ENCODE peak calls at places on chromosomes 12 and 14, in five cellular contexts. One of them, this sample, is unnamed. For H3K9me3, the result is how much of the 10 kb centered on the place peaks cover.

GRCh38 chr14:69763761-69764510 is 3.0 kb upstream of the SRSF5 start:
- DNase-seq in stomach: no peak
- DNase-seq in GM12878: no peak
- DNase-seq in CD4-positive, alpha-beta T cell: no peak
- DNase-seq in colonic mucosa: no peak
- DNase-seq in this sample: no peak

GRCh38 chr14:102316048-102316745 is 3.3 kb upstream of the ZNF839 start:
- DNase-seq in stomach: no peak
- DNase-seq in GM12878: no peak
- DNase-seq in CD4-positive, alpha-beta T cell: no peak
- DNase-seq in colonic mucosa: peak
- DNase-seq in this sample: peak

GRCh38 chr14:103574104-103574503 is 11.3 kb downstream of the COA8 start:
- DNase-seq in stomach: no peak
- DNase-seq in GM12878: no peak
- DNase-seq in CD4-positive, alpha-beta T cell: no peak
- DNase-seq in colonic mucosa: no peak
- DNase-seq in this sample: no peak

GRCh38 chr14:50955373-50956043 is 11.2 kb upstream of the PYGL start:
- DNase-seq in stomach: no peak
- DNase-seq in GM12878: no peak
- DNase-seq in CD4-positive, alpha-beta T cell: no peak
- DNase-seq in colonic mucosa: peak
- DNase-seq in this sample: no peak

GRCh38 chr14:90733139-90733808 is 83.0 kb downstream of the TTC7B start:
- DNase-seq in stomach: no peak
- DNase-seq in GM12878: no peak
- DNase-seq in CD4-positive, alpha-beta T cell: no peak
- DNase-seq in colonic mucosa: no peak
- DNase-seq in this sample: no peak

GRCh38 chr14:98594156-98594555 is 677.8 kb downstream of the BCL11B start:
- DNase-seq in stomach: no peak
- DNase-seq in GM12878: no peak
- DNase-seq in CD4-positive, alpha-beta T cell: no peak
- DNase-seq in colonic mucosa: no peak
- DNase-seq in this sample: no peak

GRCh38 chr14:87944987-87945604 is 47.9 kb downstream of the GALC start:
- DNase-seq in stomach: no peak
- DNase-seq in GM12878: no peak
- DNase-seq in CD4-positive, alpha-beta T cell: no peak
- DNase-seq in colonic mucosa: no peak
- DNase-seq in this sample: no peak

GRCh38 chr14:80954771-80955299 is 586 bp upstream of the TSHR start:
- DNase-seq in stomach: peak
- DNase-seq in GM12878: no peak
- DNase-seq in CD4-positive, alpha-beta T cell: peak
- DNase-seq in colonic mucosa: peak
- DNase-seq in this sample: peak

GRCh38 chr14:39265032-39265431 is 31.3 kb downstream of the MIA2 start:
- DNase-seq in stomach: no peak
- DNase-seq in GM12878: no peak
- DNase-seq in CD4-positive, alpha-beta T cell: no peak
- DNase-seq in colonic mucosa: no peak
- DNase-seq in this sample: no peak

GRCh38 chr14:63470877-63471565 is 72.2 kb downstream of the PPP2R5E start:
- DNase-seq in stomach: no peak
- DNase-seq in GM12878: peak
- DNase-seq in CD4-positive, alpha-beta T cell: no peak
- DNase-seq in colonic mucosa: no peak
- DNase-seq in this sample: no peak

GRCh38 chr12:5432011-5432400 is at the start of gene NTF3:
- DNase-seq in stomach: no peak
- DNase-seq in GM12878: no peak
- DNase-seq in CD4-positive, alpha-beta T cell: no peak
- DNase-seq in colonic mucosa: no peak
- DNase-seq in this sample: no peak

GRCh38 chr12:62006076-62006732 is 254.0 kb upstream of the USP15 start:
- DNase-seq in stomach: no peak
- DNase-seq in GM12878: no peak
- DNase-seq in CD4-positive, alpha-beta T cell: no peak
- DNase-seq in colonic mucosa: no peak
- DNase-seq in this sample: no peak

GRCh38 chr12:96336489-96336888 is 63.8 kb downstream of the CDK17 start:
- DNase-seq in stomach: no peak
- DNase-seq in GM12878: no peak
- DNase-seq in CD4-positive, alpha-beta T cell: no peak
- DNase-seq in colonic mucosa: no peak
- DNase-seq in this sample: no peak

GRCh38 chr14:89445252-89445973 is 28.4 kb upstream of the FOXN3 start:
- DNase-seq in stomach: no peak
- DNase-seq in GM12878: no peak
- DNase-seq in CD4-positive, alpha-beta T cell: no peak
- DNase-seq in colonic mucosa: no peak
- DNase-seq in this sample: no peak

GRCh38 chr12:65123435-65124063 is 2.4 kb upstream of the WIF1 start:
- DNase-seq in stomach: no peak
- DNase-seq in GM12878: peak
- DNase-seq in CD4-positive, alpha-beta T cell: no peak
- DNase-seq in colonic mucosa: peak
- DNase-seq in this sample: no peak

GRCh38 chr12:103846415-103846814 is 5.4 kb upstream of the NT5DC3 start:
- DNase-seq in stomach: no peak
- DNase-seq in GM12878: no peak
- DNase-seq in CD4-positive, alpha-beta T cell: no peak
- DNase-seq in colonic mucosa: no peak
- DNase-seq in this sample: no peak

GRCh38 chr14:50865677-50866076 is 6.2 kb upstream of the ABHD12B start:
- DNase-seq in stomach: no peak
- DNase-seq in GM12878: no peak
- DNase-seq in CD4-positive, alpha-beta T cell: no peak
- DNase-seq in colonic mucosa: no peak
- DNase-seq in this sample: no peak

GRCh38 chr14:70156602-70157001 is 32.1 kb downstream of the SLC8A3 start:
- DNase-seq in stomach: no peak
- DNase-seq in GM12878: no peak
- DNase-seq in CD4-positive, alpha-beta T cell: no peak
- DNase-seq in colonic mucosa: no peak
- DNase-seq in this sample: no peak

GRCh38 chr12:12447837-12448236 is 91.0 kb downstream of the BORCS5 start:
- DNase-seq in stomach: no peak
- DNase-seq in GM12878: no peak
- DNase-seq in CD4-positive, alpha-beta T cell: no peak
- DNase-seq in colonic mucosa: no peak
- DNase-seq in this sample: no peak

GRCh38 chr12:87756111-87756510 is 273.1 kb downstream of the C12orf50 start:
- DNase-seq in stomach: no peak
- DNase-seq in GM12878: no peak
- DNase-seq in CD4-positive, alpha-beta T cell: no peak
- DNase-seq in colonic mucosa: no peak
- DNase-seq in this sample: no peak

GRCh38 chr14:62409909-62410308 is 635.3 kb downstream of the KCNH5 start:
- DNase-seq in stomach: no peak
- DNase-seq in GM12878: no peak
- DNase-seq in CD4-positive, alpha-beta T cell: no peak
- DNase-seq in colonic mucosa: no peak
- DNase-seq in this sample: no peak

GRCh38 chr12:6693832-6694355 is 4.7 kb upstream of the ZNF384 start:
- DNase-seq in stomach: no peak
- DNase-seq in GM12878: no peak
- DNase-seq in CD4-positive, alpha-beta T cell: no peak
- DNase-seq in colonic mucosa: no peak
- DNase-seq in this sample: no peak

GRCh38 chr12:9925746-9926393 is 6.3 kb downstream of the CLEC2A start:
- DNase-seq in stomach: no peak
- DNase-seq in GM12878: no peak
- DNase-seq in CD4-positive, alpha-beta T cell: no peak
- DNase-seq in colonic mucosa: no peak
- DNase-seq in this sample: no peak

GRCh38 chr14:105878125-105878524 is 351.7 kb downstream of the TMEM121 start:
- DNase-seq in stomach: peak
- DNase-seq in GM12878: no peak
- DNase-seq in CD4-positive, alpha-beta T cell: no peak
- DNase-seq in colonic mucosa: no peak
- DNase-seq in this sample: peak

GRCh38 chr14:105876158-105876557 is 349.8 kb downstream of the TMEM121 start:
- DNase-seq in stomach: peak
- DNase-seq in GM12878: no peak
- DNase-seq in CD4-positive, alpha-beta T cell: no peak
- DNase-seq in colonic mucosa: no peak
- DNase-seq in this sample: peak

GRCh38 chr14:105877645-105878044 is 351.3 kb downstream of the TMEM121 start:
- DNase-seq in stomach: peak
- DNase-seq in GM12878: no peak
- DNase-seq in CD4-positive, alpha-beta T cell: no peak
- DNase-seq in colonic mucosa: no peak
- DNase-seq in this sample: no peak

GRCh38 chr14:105878554-105878953 is 352.2 kb downstream of the TMEM121 start:
- DNase-seq in stomach: no peak
- DNase-seq in GM12878: no peak
- DNase-seq in CD4-positive, alpha-beta T cell: no peak
- DNase-seq in colonic mucosa: no peak
- DNase-seq in this sample: no peak

DNA sequence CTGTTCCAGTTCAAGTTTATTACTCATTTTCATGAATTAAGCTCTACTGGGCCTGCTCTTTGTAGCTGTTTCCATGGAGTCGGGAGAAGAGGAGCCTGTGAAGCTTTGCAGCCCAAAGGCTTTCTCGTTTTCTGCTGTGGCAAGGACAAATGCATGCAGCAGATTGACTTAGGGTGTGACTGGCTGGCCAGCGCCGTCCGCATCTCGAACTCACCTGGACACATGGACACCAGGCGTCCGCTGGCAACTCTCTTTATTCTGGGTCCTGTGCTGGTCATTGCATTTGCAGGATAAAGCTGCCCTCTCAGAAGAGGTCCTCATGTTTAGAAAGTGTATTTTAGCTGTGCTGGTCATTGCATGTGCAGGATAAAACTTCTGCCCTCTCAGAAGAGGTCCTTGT is 350.4 kb downstream of the TMEM121 start:
- DNase-seq in stomach: peak
- DNase-seq in GM12878: no peak
- DNase-seq in CD4-positive, alpha-beta T cell: no peak
- DNase-seq in colonic mucosa: no peak
- DNase-seq in this sample: no peak
- H3K9me3 ChIP-seq in stomach: under half
- H3K9me3 ChIP-seq in GM12878: under half
- H3K9me3 ChIP-seq in CD4-positive, alpha-beta T cell: under half
- H3K9me3 ChIP-seq in colonic mucosa: under half
- H3K9me3 ChIP-seq in this sample: under half

DNA sequence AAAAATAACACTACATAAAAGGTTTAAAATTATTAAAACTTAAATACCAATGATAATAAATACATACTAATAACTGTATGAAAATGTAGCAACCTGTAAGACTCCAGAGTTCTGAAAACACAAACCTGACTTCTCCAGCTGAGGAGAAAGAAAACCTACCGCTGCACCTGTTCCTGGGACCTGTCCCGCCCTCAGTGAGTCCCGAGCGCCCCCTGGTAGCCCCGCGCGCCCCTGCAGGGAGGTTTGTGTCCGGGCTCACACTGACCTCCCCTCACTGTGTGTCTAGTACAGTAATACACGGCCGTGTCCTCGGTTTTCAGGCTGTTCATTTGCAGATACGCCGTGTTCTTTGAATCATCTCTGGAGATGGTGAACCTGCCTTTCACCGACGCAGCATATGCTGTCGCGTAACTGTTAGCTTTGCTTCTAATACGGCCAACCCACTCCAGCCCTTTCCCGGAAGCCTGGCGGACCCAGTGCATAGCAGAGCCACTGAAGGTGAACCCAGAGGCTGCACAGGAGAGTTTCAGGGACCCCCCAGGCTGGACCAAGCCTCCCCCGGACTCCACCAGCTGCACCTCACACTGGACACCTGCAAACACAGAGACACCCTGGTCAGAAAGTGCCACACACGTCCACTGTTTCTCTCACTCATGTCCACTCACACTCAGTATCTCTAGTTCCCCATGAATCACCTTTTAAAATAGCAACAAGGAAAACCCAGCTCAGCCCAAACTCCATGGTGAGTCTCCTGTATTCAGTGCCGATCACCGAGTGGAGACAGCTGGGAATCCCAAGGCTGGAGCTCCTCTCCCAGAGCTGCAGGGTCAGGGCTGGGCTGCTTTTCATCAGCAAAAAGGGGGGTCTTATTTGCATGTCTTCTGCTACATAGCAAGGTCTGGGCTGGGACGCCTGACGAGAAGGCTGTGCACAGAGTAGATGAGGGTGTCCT is 1276.3 kb downstream of the TMEM121 start:
- DNase-seq in stomach: no peak
- DNase-seq in GM12878: no peak
- DNase-seq in CD4-positive, alpha-beta T cell: no peak
- DNase-seq in colonic mucosa: peak
- DNase-seq in this sample: no peak
- H3K9me3 ChIP-seq in stomach: under half
- H3K9me3 ChIP-seq in GM12878: under half
- H3K9me3 ChIP-seq in CD4-positive, alpha-beta T cell: under half
- H3K9me3 ChIP-seq in colonic mucosa: under half
- H3K9me3 ChIP-seq in this sample: under half

DNA sequence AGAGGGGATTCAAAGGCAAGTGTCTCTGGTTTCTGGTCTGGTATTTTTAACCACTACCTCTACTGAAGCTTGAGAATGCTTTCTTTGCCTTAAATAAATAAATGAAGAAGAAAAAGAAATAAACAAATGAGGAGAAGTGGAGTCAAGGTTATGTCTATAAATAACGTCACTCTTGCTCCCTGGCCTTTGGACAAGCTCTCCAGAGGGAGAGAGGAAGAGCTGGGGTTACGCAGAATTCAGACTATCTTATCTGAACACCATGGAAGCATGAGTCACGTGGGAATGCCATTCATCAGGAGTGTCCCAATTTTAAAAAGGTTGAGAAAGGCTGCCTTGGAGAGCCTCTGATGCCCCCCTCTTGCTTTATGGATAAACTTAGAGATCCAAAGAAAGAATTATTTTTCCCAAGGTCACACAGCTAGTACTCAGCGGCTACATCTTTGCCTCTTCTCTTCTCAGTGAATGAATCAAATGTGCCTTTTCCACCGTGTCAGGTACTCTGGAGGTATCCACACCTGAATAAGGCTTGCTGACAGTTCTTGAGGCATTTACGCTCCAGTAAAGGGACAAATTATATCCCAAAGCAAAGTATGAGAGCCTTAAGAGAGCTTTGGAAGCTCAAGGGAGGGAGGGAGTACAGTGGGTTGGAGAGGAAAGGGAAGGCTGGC is 12.9 kb upstream of the MSI1 start:
- DNase-seq in stomach: no peak
- DNase-seq in GM12878: no peak
- DNase-seq in CD4-positive, alpha-beta T cell: no peak
- DNase-seq in colonic mucosa: no peak
- DNase-seq in this sample: no peak
- H3K9me3 ChIP-seq in stomach: under half
- H3K9me3 ChIP-seq in GM12878: under half
- H3K9me3 ChIP-seq in CD4-positive, alpha-beta T cell: under half
- H3K9me3 ChIP-seq in colonic mucosa: under half
- H3K9me3 ChIP-seq in this sample: under half

DNA sequence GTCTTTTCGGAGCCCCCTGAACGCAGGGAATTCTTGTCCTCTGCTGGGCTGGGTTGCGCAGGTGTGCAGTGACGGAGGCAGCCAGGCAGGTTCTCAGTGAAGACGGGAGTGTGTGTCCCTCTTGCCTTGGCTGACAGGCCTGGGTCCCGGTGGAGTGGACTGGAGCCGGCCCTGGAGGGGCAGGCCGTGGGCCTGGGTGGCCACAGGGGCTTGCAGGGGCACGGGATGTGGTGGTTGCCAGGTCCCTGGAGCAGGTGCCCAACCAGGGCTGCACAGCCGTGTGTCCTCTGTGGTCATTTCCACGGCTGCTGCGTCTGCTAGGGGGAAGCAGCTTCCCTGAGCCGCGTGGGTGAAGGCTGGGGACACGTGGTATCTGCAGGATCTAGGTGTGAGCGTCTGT is 79.8 kb downstream of the ADGRD1 start:
- DNase-seq in stomach: no peak
- DNase-seq in GM12878: no peak
- DNase-seq in CD4-positive, alpha-beta T cell: no peak
- DNase-seq in colonic mucosa: no peak
- DNase-seq in this sample: no peak
- H3K9me3 ChIP-seq in stomach: under half
- H3K9me3 ChIP-seq in GM12878: under half
- H3K9me3 ChIP-seq in CD4-positive, alpha-beta T cell: under half
- H3K9me3 ChIP-seq in colonic mucosa: under half
- H3K9me3 ChIP-seq in this sample: under half